ENCODE peak calls at places on chromosomes 16 and 17, in nine cellular contexts. F is fibroblast of lung, N is SK-N-SH, V is adrenal gland, S is Peyer's patch, P is RWPE2, R is heart right ventricle, I is brain microvascular endothelial cell, J is neural progenitor cell. A is an unnamed sample. For H3K36me3, the result is how much of the 10 kb centered on the place peaks cover.

GRCh38 chr16:23640669-23640958 is 496 bp downstream of the PALB2 start:
- DNase-seq in F (peak), N (peak), V (no peak), S (no peak), P (no peak), R (no peak), I (no peak), J (no peak), A (no peak)

GRCh38 chr16:66552288-66553143 is at the start of gene CKLF:
- DNase-seq in F (peak), N (peak), V (peak), S (peak), P (peak), R (peak), I (peak), J (peak), A (peak)

GRCh38 chr17:56785997-56786680 is 47.6 kb downstream of the C17orf67 start:
- DNase-seq in F (no peak), N (no peak), V (no peak), S (peak), P (no peak), R (no peak), I (no peak), J (no peak), A (no peak)

GRCh38 chr16:19858654-19859018 is 26.0 kb downstream of the GPRC5B start:
- DNase-seq in F (no peak), N (no peak), V (no peak), S (no peak), P (no peak), R (no peak), I (no peak), J (no peak), A (no peak)

GRCh38 chr17:16178836-16179235 is 36.5 kb downstream of the NCOR1 start:
- DNase-seq in F (peak), N (no peak), V (no peak), S (no peak), P (no peak), R (no peak), I (peak), J (no peak), A (no peak)

GRCh38 chr16:4550587-4550986 is 5.6 kb upstream of the C16orf96 start:
- DNase-seq in F (no peak), N (no peak), V (no peak), S (no peak), P (no peak), R (no peak), I (no peak), J (no peak), A (no peak)

GRCh38 chr16:22239131-22239805 is 33.2 kb downstream of the EEF2K start:
- DNase-seq in F (no peak), N (no peak), V (no peak), S (no peak), P (no peak), R (no peak), I (no peak), J (no peak), A (no peak)

GRCh38 chr17:50532452-50533024 is at the start of gene EPN3:
- DNase-seq in F (no peak), N (peak), V (peak), S (peak), P (no peak), R (no peak), I (no peak), J (peak), A (no peak)

GRCh38 chr16:27759947-27760844 is 210.3 kb downstream of the KATNIP start:
- DNase-seq in F (no peak), N (peak), V (no peak), S (no peak), P (no peak), R (no peak), I (no peak), J (no peak), A (no peak)

GRCh38 chr17:77942111-77942988 is 16.2 kb upstream of the TNRC6C start:
- DNase-seq in F (no peak), N (no peak), V (no peak), S (no peak), P (no peak), R (no peak), I (no peak), J (peak), A (no peak)

GRCh38 chr16:89598199-89598598 is 15.2 kb upstream of the DPEP1 start:
- DNase-seq in F (peak), N (no peak), V (no peak), S (no peak), P (no peak), R (no peak), I (peak), J (no peak), A (no peak)

GRCh38 chr17:45063198-45063597 is 2.1 kb downstream of the NMT1 start:
- DNase-seq in F (no peak), N (no peak), V (no peak), S (no peak), P (no peak), R (no peak), I (no peak), J (no peak), A (no peak)

GRCh38 chr17:69573396-69573795 is 158.9 kb downstream of the MAP2K6 start:
- DNase-seq in F (no peak), N (no peak), V (no peak), S (no peak), P (no peak), R (no peak), I (no peak), J (no peak), A (no peak)

GRCh38 chr17:78952706-78953105 is 27.0 kb downstream of the LGALS3BP start:
- DNase-seq in F (no peak), N (no peak), V (no peak), S (no peak), P (no peak), R (no peak), I (no peak), J (no peak), A (no peak)

GRCh38 chr17:51853857-51854256 is 304.7 kb downstream of the CA10 start:
- DNase-seq in F (no peak), N (no peak), V (no peak), S (no peak), P (no peak), R (no peak), I (no peak), J (no peak), A (peak)

GRCh38 chr16:49615606-49616005 is 240.3 kb downstream of the ZNF423 start:
- DNase-seq in F (no peak), N (no peak), V (no peak), S (no peak), P (no peak), R (no peak), I (no peak), J (no peak), A (no peak)

GRCh38 chr17:59254742-59255141 is 34.4 kb downstream of the GDPD1 start:
- DNase-seq in F (no peak), N (no peak), V (no peak), S (no peak), P (no peak), R (no peak), I (no peak), J (no peak), A (no peak)

GRCh38 chr17:72123964-72124791 is 3.4 kb downstream of the SOX9 start:
- DNase-seq in F (no peak), N (peak), V (no peak), S (no peak), P (peak), R (no peak), I (no peak), J (peak), A (no peak)

GRCh38 chr16:8936421-8936820 is 27.3 kb downstream of the USP7 start:
- DNase-seq in F (peak), N (peak), V (peak), S (peak), P (no peak), R (no peak), I (peak), J (peak), A (peak)

GRCh38 chr17:81391964-81392908 is 3.0 kb upstream of the BAHCC1 start:
- DNase-seq in F (peak), N (peak), V (no peak), S (no peak), P (no peak), R (no peak), I (no peak), J (no peak), A (no peak)

GRCh38 chr16:64910351-64910750 is 211.5 kb downstream of the CDH11 start:
- DNase-seq in F (peak), N (no peak), V (peak), S (no peak), P (no peak), R (peak), I (peak), J (peak), A (no peak)

GRCh38 chr16:86578499-86579267 is at the start of gene FOXL1:
- DNase-seq in F (no peak), N (no peak), V (no peak), S (no peak), P (no peak), R (no peak), I (peak), J (peak), A (no peak)

GRCh38 chr17:13759936-13760335 is 158.2 kb upstream of the HS3ST3A1 start:
- DNase-seq in F (no peak), N (no peak), V (no peak), S (no peak), P (no peak), R (no peak), I (no peak), J (no peak), A (no peak)

GRCh38 chr16:27431773-27432599 is 30.0 kb downstream of the IL21R start:
- DNase-seq in F (no peak), N (no peak), V (no peak), S (peak), P (no peak), R (peak), I (no peak), J (no peak), A (no peak)

GRCh38 chr16:82083710-82084353 is 48.8 kb downstream of the HSD17B2 start:
- DNase-seq in F (no peak), N (no peak), V (no peak), S (no peak), P (no peak), R (no peak), I (no peak), J (no peak), A (no peak)

GRCh38 chr16:85202631-85203461 is 90.6 kb upstream of the CIBAR2 start:
- DNase-seq in F (peak), N (peak), V (peak), S (peak), P (no peak), R (peak), I (no peak), J (peak), A (no peak)

GRCh38 chr16:10967981-10968380 is 23.6 kb downstream of the CLEC16A start:
- DNase-seq in F (no peak), N (no peak), V (no peak), S (no peak), P (no peak), R (peak), I (no peak), J (no peak), A (no peak)

GRCh38 chr17:15464629-15465028 is 2.8 kb downstream of the CDRT4 start:
- DNase-seq in F (no peak), N (no peak), V (no peak), S (no peak), P (no peak), R (no peak), I (no peak), J (no peak), A (no peak)

GRCh38 chr17:6997171-6997570 is 1.3 kb downstream of the ALOX12 start:
- DNase-seq in F (no peak), N (no peak), V (no peak), S (no peak), P (no peak), R (no peak), I (no peak), J (no peak), A (no peak)

GRCh38 chr17:73371846-73372245 is 60.0 kb upstream of the CDC42EP4 start:
- DNase-seq in F (no peak), N (no peak), V (no peak), S (no peak), P (no peak), R (no peak), I (no peak), J (no peak), A (no peak)

GRCh38 chr17:35789044-35789443 is 6.4 kb downstream of the MMP28 start:
- DNase-seq in F (no peak), N (no peak), V (no peak), S (no peak), P (no peak), R (no peak), I (no peak), J (no peak), A (no peak)

GRCh38 chr17:35791681-35792350 is 3.6 kb downstream of the MMP28 start:
- DNase-seq in F (no peak), N (no peak), V (no peak), S (no peak), P (no peak), R (no peak), I (no peak), J (no peak), A (no peak)

GRCh38 chr17:35788504-35788998 is 6.9 kb downstream of the MMP28 start:
- DNase-seq in F (peak), N (peak), V (no peak), S (no peak), P (no peak), R (no peak), I (peak), J (no peak), A (peak)

GRCh38 chr17:35793257-35793656 is 2.2 kb downstream of the MMP28 start:
- DNase-seq in F (no peak), N (no peak), V (no peak), S (no peak), P (no peak), R (no peak), I (no peak), J (no peak), A (no peak)

GRCh38 chr17:35790826-35791225 is 4.6 kb downstream of the MMP28 start:
- DNase-seq in F (no peak), N (no peak), V (no peak), S (no peak), P (no peak), R (no peak), I (no peak), J (no peak), A (no peak)
- TF ChIP-seq CTCF in F (no peak), N (no peak), V (no peak), S (no peak), P (no peak), R (no peak), I (no peak), J (no peak), A (no peak)

DNA sequence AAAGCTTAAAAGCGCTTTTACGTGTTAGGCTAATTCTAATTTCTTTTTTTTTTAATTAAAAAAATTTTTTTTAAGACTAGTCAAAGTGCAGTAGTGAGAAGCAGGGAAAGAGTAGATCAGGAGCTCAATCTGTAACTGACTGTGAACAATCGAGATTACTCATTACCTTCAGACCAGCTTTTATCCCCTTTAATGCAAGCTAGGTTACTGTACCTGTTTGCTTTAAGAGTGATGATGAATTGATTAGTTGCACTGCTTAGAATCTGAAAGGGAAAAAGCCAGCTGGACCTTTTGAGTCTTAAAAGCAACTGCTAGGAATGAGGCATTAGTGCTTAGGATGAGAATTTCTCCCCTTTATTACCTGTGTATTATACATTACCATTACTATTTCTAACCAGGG is 19.0 kb downstream of the PSMD11 start:
- DNase-seq in F (no peak), N (no peak), V (no peak), S (no peak), P (no peak), R (no peak), I (no peak), J (no peak), A (no peak)
- H3K36me3 ChIP-seq in F (under half), N (half or more), V (half or more), S (under half), P (half or more), R (half or more), I (half or more), J (under half), A (under half)

GRCh38 chr17:37642706-37643105 is 540 bp downstream of the DDX52 start:
- DNase-seq in F (peak), N (peak), V (no peak), S (no peak), P (no peak), R (no peak), I (peak), J (no peak), A (no peak)

GRCh38 chr17:37640016-37640415 is 3.2 kb downstream of the DDX52 start:
- DNase-seq in F (no peak), N (no peak), V (no peak), S (no peak), P (no peak), R (no peak), I (no peak), J (no peak), A (no peak)

GRCh38 chr17:37643118-37643766 is at the start of gene DDX52:
- DNase-seq in F (peak), N (peak), V (peak), S (peak), P (peak), R (peak), I (peak), J (peak), A (peak)

GRCh38 chr17:37648555-37648954 is 5.3 kb upstream of the DDX52 start:
- DNase-seq in F (peak), N (no peak), V (no peak), S (no peak), P (no peak), R (no peak), I (peak), J (no peak), A (peak)

GRCh38 chr17:37643829-37644228 is 583 bp upstream of the DDX52 start:
- DNase-seq in F (no peak), N (peak), V (no peak), S (no peak), P (no peak), R (no peak), I (no peak), J (peak), A (no peak)
- H3K4me3 ChIP-seq in F (peak), N (peak), V (no peak), S (peak), P (peak), R (peak), I (peak), J (peak), A (peak)

DNA sequence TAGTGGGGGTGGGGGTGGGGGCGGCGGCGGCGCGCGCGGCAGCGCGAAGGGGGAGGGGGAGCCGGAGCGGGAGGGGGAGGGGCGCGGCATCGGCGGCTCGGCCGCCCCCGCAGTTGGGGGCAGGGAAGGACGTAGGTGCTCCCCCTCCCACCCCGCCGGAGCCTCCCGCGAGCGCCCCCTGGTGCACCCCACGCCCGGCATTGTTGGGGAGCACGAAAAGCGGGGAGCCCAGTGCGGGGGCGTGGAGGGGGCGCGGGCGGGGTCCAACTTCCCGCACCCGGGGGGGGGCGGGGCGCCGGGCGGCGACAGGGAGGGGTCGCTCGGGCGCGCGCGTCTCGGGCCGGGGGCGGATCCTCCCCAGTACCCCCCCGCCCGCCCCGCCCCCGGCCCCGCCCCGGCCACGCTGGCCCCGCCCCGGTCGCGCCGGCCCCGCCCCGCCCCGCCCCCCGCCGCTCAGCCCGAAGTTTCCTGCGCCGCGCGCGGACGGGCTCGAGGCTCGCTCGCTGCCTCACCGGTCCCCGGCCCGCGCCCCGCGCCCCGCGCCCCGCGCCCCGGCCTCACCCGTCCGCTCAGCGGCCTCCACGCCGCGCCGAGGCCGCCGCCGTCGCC is at the start of gene CACNA1H:
- DNase-seq in F (no peak), N (peak), V (peak), S (peak), P (no peak), R (peak), I (no peak), J (peak), A (no peak)
- TF ChIP-seq CTCF in F (no peak), N (no peak), V (no peak), S (no peak), P (no peak), R (peak), I (no peak), J (peak), A (no peak)

DNA sequence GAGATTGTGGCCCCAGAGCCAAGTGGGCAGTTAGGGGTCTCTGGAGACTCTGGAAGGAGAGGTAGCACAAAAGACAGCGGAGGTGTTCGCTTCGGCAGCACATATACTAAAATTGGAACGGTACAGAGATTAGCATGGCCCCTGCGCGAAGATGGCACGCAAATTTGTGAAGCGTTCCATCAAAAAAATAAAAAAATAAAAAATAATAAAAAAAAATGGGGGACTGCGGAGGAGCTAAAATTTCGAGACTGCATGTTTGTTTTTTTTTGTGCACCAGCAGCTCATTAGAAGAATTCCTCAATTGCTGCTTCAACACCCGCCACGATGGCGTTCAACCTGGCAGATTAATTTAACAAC is 39.1 kb downstream of the IGF2BP1 start:
- DNase-seq in F (no peak), N (no peak), V (no peak), S (no peak), P (no peak), R (no peak), I (no peak), J (no peak), A (no peak)
- H3K36me3 ChIP-seq in F (under half), N (under half), V (under half), S (under half), P (under half), R (under half), I (half or more), J (under half), A (under half)

GRCh38 chr16:31132979-31133599 is 2.4 kb downstream of the PRSS8 start:
- DNase-seq in F (no peak), N (no peak), V (no peak), S (no peak), P (peak), R (no peak), I (no peak), J (no peak), A (no peak)
- H3K4me3 ChIP-seq in F (no peak), N (no peak), V (no peak), S (no peak), P (no peak), R (no peak), I (no peak), J (no peak), A (no peak)

GRCh38 chr17:17837966-17838962 is 1.5 kb upstream of the SREBF1 start:
- DNase-seq in F (peak), N (no peak), V (peak), S (no peak), P (no peak), R (peak), I (no peak), J (peak), A (no peak)

GRCh38 chr17:17835415-17836249 is 1.2 kb downstream of the SREBF1 start:
- DNase-seq in F (no peak), N (no peak), V (no peak), S (no peak), P (no peak), R (no peak), I (no peak), J (no peak), A (no peak)

GRCh38 chr17:17836250-17836817 is 452 bp downstream of the SREBF1 start:
- DNase-seq in F (peak), N (peak), V (peak), S (peak), P (peak), R (peak), I (peak), J (peak), A (peak)

GRCh38 chr17:17836818-17837379 is at the start of gene SREBF1:
- DNase-seq in F (peak), N (peak), V (peak), S (peak), P (no peak), R (no peak), I (peak), J (peak), A (no peak)

GRCh38 chr17:17837380-17837821 is 615 bp upstream of the SREBF1 start:
- DNase-seq in F (peak), N (no peak), V (peak), S (no peak), P (no peak), R (peak), I (peak), J (peak), A (no peak)
- TF ChIP-seq CTCF in F (no peak), N (no peak), V (no peak), S (no peak), P (no peak), R (peak), I (no peak), J (no peak), A (no peak)

GRCh38 chr16:87696796-87697195 is 69.0 kb downstream of the KLHDC4 start:
- DNase-seq in F (peak), N (no peak), V (no peak), S (no peak), P (no peak), R (no peak), I (no peak), J (no peak), A (no peak)
- H3K36me3 ChIP-seq in F (under half), N (under half), V (under half), S (under half), P (under half), R (under half), I (under half), J (under half), A (under half)